ENCODE peak calls at places on chromosomes 16 and 17, in five cellular contexts. E, I, K, L and D are unnamed samples.
A peak's percentile ranks its signal among the peaks of the same experiment; 100 is the strongest.

GRCh38 chr16:88732172-88732960 is 26.1 kb downstream of the CTU2 start:
- ATAC-seq in E (peak; percentile 23), L (peak; percentile 30), K (no peak), I (peak; percentile 11), D (no peak)

GRCh38 chr17:55286681-55287589 is 22.2 kb downstream of the HLF start:
- ATAC-seq in E (no peak), I (peak; percentile 75), L (no peak), K (no peak), D (no peak)

GRCh38 chr17:79212150-79213087 is 137.8 kb downstream of the ENGASE start:
- ATAC-seq in E (no peak), I (no peak), L (no peak), K (no peak), D (no peak)

GRCh38 chr16:31328322-31329052 is 26.5 kb upstream of the ITGAX start:
- ATAC-seq in K (no peak), I (no peak), L (no peak), E (no peak), D (no peak)

GRCh38 chr16:10988164-10988803 is 43.9 kb downstream of the CLEC16A start:
- ATAC-seq in E (peak; percentile 83), L (peak; percentile 58), K (no peak), I (peak; percentile 77), D (no peak)

GRCh38 chr16:7332611-7333010 is at the start of gene RBFOX1:
- ATAC-seq in E (no peak), K (no peak), L (no peak), I (no peak), D (no peak)

GRCh38 chr16:11977206-11978041 is 890 bp downstream of the SNX29 start:
- ATAC-seq in K (peak; percentile 87), I (peak; percentile 45), L (peak; percentile 24), E (peak; percentile 1), D (peak; percentile 80)

GRCh38 chr16:74700206-74701040 is at the start of gene MLKL:
- ATAC-seq in K (peak; percentile 85), E (peak; percentile 78), I (peak; percentile 85), L (peak; percentile 71), D (peak; percentile 75)

GRCh38 chr17:37213927-37214326 is 161.9 kb upstream of the C17orf78 start:
- ATAC-seq in L (no peak), K (no peak), I (no peak), E (no peak), D (no peak)

GRCh38 chr17:69363488-69364210 is 36.7 kb upstream of the ABCA5 start:
- ATAC-seq in L (no peak), K (no peak), I (no peak), E (no peak), D (no peak)

GRCh38 chr16:83804366-83804765 is 3.4 kb upstream of the HSBP1 start:
- ATAC-seq in K (no peak), L (no peak), I (no peak), E (no peak), D (no peak)

GRCh38 chr17:43842975-43843325 is 4.0 kb upstream of the CD300LG start:
- ATAC-seq in E (no peak), I (no peak), L (no peak), K (no peak), D (no peak)

GRCh38 chr16:49158029-49158642 is 123.5 kb downstream of the CBLN1 start:
- ATAC-seq in K (no peak), E (peak; percentile 58), I (peak; percentile 65), L (peak; percentile 78), D (no peak)

GRCh38 chr16:30054959-30055553 is 10.5 kb upstream of the ALDOA start:
- ATAC-seq in K (no peak), E (peak; percentile 85), I (peak; percentile 93), L (peak; percentile 92), D (no peak)

GRCh38 chr17:10316986-10317834 is 55.6 kb downstream of the MYH13 start:
- ATAC-seq in K (peak; percentile 90), E (no peak), L (peak; percentile 69), I (peak; percentile 80), D (peak; percentile 62)

GRCh38 chr17:78952706-78953105 is 27.0 kb downstream of the LGALS3BP start:
- ATAC-seq in L (no peak), E (no peak), K (peak; percentile 23), I (peak; percentile 8), D (no peak)

GRCh38 chr17:330993-331701 is 21.5 kb downstream of the RPH3AL start:
- ATAC-seq in E (no peak), I (no peak), L (no peak), K (peak; percentile 70), D (peak; percentile 35)

DNA sequence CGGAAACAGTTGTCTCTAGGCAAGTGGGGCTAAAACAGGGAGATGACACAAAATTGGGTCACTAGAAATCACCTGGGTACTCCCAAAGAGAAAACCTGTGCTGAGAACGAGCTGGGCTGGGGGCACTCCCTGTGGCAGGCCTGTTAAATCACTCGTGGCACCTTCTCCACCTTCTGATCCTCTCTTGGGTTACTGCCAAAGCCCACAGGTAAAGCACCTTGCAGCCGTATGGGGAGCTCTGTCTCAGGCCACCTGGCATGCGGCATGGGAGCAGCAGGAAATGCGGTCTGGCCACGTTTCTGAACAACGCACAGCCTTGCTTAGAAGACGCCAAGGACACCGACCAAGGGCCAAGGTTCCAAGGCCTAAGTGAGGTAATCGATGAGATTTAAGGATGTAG is 21.5 kb upstream of the ICAM2 start:
- ATAC-seq in I (no peak), K (no peak), L (no peak), E (no peak), D (no peak)
- H3K36me3 ChIP-seq in I (peaks cover 44% of the 10 kb centered on the region), K (peaks cover 33% of the 10 kb centered on the region), L (peaks cover 41% of the 10 kb centered on the region), E (peaks cover 13% of the 10 kb centered on the region), D (peaks cover 73% of the 10 kb centered on the region)

GRCh38 chr16:2981177-2981898 is 1.1 kb upstream of the PKMYT1 start:
- ATAC-seq in K (no peak), L (peak; percentile 59), E (no peak), I (peak; percentile 61), D (no peak)

GRCh38 chr16:2981899-2982250 is 1.6 kb upstream of the PKMYT1 start:
- ATAC-seq in I (no peak), K (no peak), L (peak; percentile 5), E (no peak), D (no peak)

GRCh38 chr16:2982402-2982801 is 2.2 kb upstream of the PKMYT1 start:
- ATAC-seq in E (no peak), I (no peak), L (no peak), K (no peak), D (no peak)

GRCh38 chr16:2979669-2980226 is 498 bp downstream of the PKMYT1 start:
- ATAC-seq in L (peak; percentile 39), K (no peak), I (peak; percentile 2), E (peak; percentile 31), D (no peak)

DNA sequence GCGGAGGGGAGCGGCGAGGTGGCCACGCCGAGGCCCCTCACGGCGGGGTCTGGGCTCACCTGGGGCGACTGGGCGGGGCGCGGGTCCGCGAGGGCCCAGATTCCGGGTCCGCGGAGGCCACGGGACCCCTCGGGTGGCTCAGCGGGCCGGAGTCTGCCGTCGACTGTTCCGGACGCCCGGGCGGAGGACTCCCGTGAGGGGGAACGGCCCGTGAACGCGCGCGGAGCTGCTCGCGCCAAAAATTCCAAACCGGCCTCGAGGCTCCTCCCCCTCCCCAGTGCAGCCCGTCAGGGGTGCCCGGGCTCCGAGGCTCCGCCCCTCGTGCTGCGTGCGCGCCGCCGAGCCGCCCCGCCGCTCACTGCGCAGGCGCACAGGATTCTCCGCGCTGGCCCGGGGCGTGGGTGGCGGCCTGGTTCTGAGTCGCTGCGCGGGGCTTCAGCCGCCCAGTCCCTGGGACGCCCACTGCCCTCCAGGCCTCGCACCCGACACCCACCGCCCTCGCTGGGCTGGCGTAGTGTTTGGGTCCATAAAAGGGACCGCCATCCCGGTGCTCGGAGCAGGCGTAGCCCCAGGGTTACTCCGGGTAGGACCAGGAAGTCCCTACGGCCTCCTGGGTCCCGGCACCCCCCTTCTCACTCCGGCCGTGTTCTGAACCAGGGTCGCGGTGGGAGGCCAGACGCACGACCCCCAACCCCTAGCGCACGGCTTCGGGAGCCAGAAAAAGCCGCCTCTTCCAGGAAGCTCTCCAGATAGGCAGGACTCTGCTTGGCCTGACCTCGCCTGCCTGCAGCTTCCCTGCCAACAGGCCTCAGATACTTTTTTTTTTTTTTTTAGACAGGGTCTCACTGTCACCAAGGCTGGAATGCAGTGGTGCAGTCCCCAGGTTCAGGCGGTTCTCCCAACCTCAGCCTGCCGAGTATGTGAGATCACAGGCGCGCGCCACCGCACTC is at the start of gene PKMYT1:
- ATAC-seq in K (peak; percentile 97), L (peak; percentile 78), I (peak; percentile 83), E (peak; percentile 89), D (peak; percentile 96)
- TF ChIP-seq EP300 in K (peak; percentile 48), L (no peak), I (no peak), E (no peak), D (no peak)

DNA sequence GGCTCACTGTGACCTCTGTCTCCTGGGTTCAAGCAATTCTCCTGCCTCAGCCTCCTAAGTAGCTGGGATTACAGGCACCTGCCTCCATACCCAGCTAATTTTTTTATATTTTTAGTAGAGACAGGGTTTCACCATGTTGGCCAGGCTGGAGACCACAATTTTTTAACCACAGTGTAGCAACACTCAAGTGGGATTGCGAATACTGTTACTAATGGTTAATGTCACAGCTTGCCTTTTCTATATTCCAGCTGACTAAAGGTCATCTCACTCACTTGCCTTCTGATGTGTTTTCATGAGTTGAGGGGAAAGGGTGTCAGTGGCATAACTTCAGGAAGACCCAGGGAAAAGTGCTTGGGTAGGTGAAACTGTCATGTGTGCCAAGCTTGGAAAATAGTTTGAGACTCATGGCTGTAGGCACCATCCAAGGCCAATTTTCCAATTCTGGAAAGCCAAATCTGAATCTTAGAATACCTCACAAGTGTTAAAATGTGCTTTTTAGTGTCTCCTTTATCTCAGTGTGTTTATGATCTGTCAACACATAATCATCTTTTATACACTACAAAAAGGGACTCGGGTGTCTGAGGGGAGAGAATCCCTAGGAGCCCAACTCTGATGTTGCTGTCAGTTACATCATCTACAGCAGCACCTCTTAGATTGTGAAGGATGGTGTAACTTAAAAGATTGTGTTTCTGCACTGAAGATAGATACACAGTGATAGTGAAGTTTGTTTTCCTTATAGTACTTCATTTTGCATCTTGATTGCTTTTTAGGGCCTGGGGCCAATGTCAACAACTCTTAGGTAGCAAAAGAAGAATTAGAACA is 27.1 kb downstream of the OGFOD1 start:
- ATAC-seq in I (no peak), E (no peak), K (no peak), L (peak; percentile 61), D (no peak)
- H3K36me3 ChIP-seq in I (peaks cover 47% of the 10 kb centered on the region), E (peaks cover 19% of the 10 kb centered on the region), K (peaks cover 20% of the 10 kb centered on the region), L (peaks cover 60% of the 10 kb centered on the region), D (peaks cover 98% of the 10 kb centered on the region)

GRCh38 chr16:81612351-81613170 is 166.5 kb upstream of the PLCG2 start:
- ATAC-seq in L (no peak), K (no peak), I (no peak), E (no peak), D (peak; percentile 26)
- TF ChIP-seq EP300 in L (no peak), K (peak; percentile 86), I (no peak), E (no peak), D (no peak)

DNA sequence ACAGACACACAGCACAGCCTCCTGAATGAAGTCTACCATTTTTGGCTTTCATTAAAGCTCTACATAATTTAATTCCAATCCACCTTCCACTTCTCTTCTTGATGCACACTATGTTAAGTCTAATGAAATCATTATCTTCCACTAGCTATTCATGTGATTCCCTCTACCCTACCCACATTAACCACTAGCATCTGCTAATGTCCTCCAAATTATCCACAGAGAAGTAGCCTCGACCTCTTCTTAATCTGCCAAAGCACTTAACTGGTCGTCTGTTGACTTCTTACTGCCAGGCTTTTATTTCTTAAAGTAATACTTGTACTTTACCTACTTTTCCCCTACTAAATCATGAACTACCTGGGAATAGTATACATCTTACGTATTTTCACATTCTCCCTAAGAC is 91.8 kb downstream of the NCOR1 start:
- ATAC-seq in I (no peak), K (no peak), L (no peak), E (no peak), D (no peak)
- H3K36me3 ChIP-seq in I (peaks cover 69% of the 10 kb centered on the region), K (peaks cover 6% of the 10 kb centered on the region), L (peaks cover 46% of the 10 kb centered on the region), E (peaks cover 15% of the 10 kb centered on the region), D (peaks cover 77% of the 10 kb centered on the region)